ENCODE peak calls at places on chromosomes 16 and 17, in four cellular contexts. One of them, this sample, is unnamed.
A peak's percentile ranks its signal among the peaks of the same experiment; 100 is the strongest.

GRCh38 chr17:9074106-9074505 is 52.8 kb downstream of the NTN1 start:
- DNase-seq in HepG2: no peak
- DNase-seq in K562: no peak
- DNase-seq in WTC11: no peak
- DNase-seq in this sample: no peak

GRCh38 chr17:43092891-43093290 is 32.3 kb downstream of the BRCA1 start:
- DNase-seq in K562: no peak
- DNase-seq in WTC11: no peak
- DNase-seq in HepG2: no peak
- DNase-seq in this sample: no peak

GRCh38 chr16:23448392-23448791 is 4.6 kb downstream of the COG7 start:
- DNase-seq in WTC11: no peak
- DNase-seq in K562: no peak
- DNase-seq in HepG2: no peak
- DNase-seq in this sample: no peak

GRCh38 chr17:58913971-58914769 is 158.5 kb downstream of the PPM1E start:
- DNase-seq in K562: no peak
- DNase-seq in HepG2: no peak
- DNase-seq in WTC11: no peak
- DNase-seq in this sample: no peak

GRCh38 chr17:61208301-61209098 is 191.1 kb upstream of the TBX2 start:
- DNase-seq in HepG2: no peak
- DNase-seq in WTC11: no peak
- DNase-seq in K562: no peak
- DNase-seq in this sample: no peak

GRCh38 chr17:74514632-74515035 is 16.6 kb downstream of the CD300LB start:
- DNase-seq in WTC11: no peak
- DNase-seq in K562: peak; percentile 9
- DNase-seq in HepG2: no peak
- DNase-seq in this sample: peak; percentile 14

GRCh38 chr17:30780343-30780742 is 44.1 kb downstream of the CRLF3 start:
- DNase-seq in K562: no peak
- DNase-seq in HepG2: no peak
- DNase-seq in WTC11: no peak
- DNase-seq in this sample: no peak

GRCh38 chr17:29048440-29049360 is 5.8 kb downstream of the PIPOX start:
- DNase-seq in K562: no peak
- DNase-seq in WTC11: no peak
- DNase-seq in HepG2: no peak
- DNase-seq in this sample: no peak

GRCh38 chr16:88856122-88856827 is 472 bp downstream of the GALNS start:
- DNase-seq in WTC11: peak; percentile 55
- DNase-seq in K562: no peak
- DNase-seq in HepG2: no peak
- DNase-seq in this sample: no peak

GRCh38 chr17:76597156-76598003 is 11.7 kb upstream of the ST6GALNAC2 start:
- DNase-seq in WTC11: no peak
- DNase-seq in HepG2: peak; percentile 64
- DNase-seq in K562: no peak
- DNase-seq in this sample: no peak

GRCh38 chr17:67531291-67531690 is 154.2 kb downstream of the PITPNC1 start:
- DNase-seq in K562: no peak
- DNase-seq in HepG2: no peak
- DNase-seq in WTC11: peak; percentile 30
- DNase-seq in this sample: no peak

GRCh38 chr17:78133179-78133951 is 2.8 kb downstream of the TMC8 start:
- DNase-seq in HepG2: no peak
- DNase-seq in WTC11: no peak
- DNase-seq in K562: no peak
- DNase-seq in this sample: no peak

GRCh38 chr17:73759324-73760185 is 115.3 kb upstream of the SDK2 start:
- DNase-seq in HepG2: no peak
- DNase-seq in WTC11: no peak
- DNase-seq in K562: no peak
- DNase-seq in this sample: no peak

GRCh38 chr17:72702136-72702735 is 390.3 kb downstream of the SLC39A11 start:
- DNase-seq in HepG2: peak; percentile 91
- DNase-seq in WTC11: no peak
- DNase-seq in K562: no peak
- DNase-seq in this sample: no peak

GRCh38 chr17:57257911-57258885 is 1.9 kb downstream of the MSI2 start:
- DNase-seq in WTC11: peak; percentile 25
- DNase-seq in K562: no peak
- DNase-seq in HepG2: peak; percentile 39
- DNase-seq in this sample: no peak

GRCh38 chr16:78844028-78844427 is 744.6 kb downstream of the WWOX start:
- DNase-seq in K562: no peak
- DNase-seq in WTC11: no peak
- DNase-seq in HepG2: no peak
- DNase-seq in this sample: peak; percentile 9

GRCh38 chr17:34542700-34543336 is 36.6 kb upstream of the TMEM132E start:
- DNase-seq in HepG2: no peak
- DNase-seq in K562: peak; percentile 43
- DNase-seq in WTC11: peak; percentile 73
- DNase-seq in this sample: peak; percentile 22

GRCh38 chr17:76747716-76748360 is 9.9 kb downstream of the MFSD11 start:
- DNase-seq in HepG2: no peak
- DNase-seq in K562: no peak
- DNase-seq in WTC11: no peak
- DNase-seq in this sample: no peak

GRCh38 chr17:1509255-1509943 is 7.0 kb downstream of the INPP5K start:
- DNase-seq in HepG2: peak; percentile 74
- DNase-seq in WTC11: no peak
- DNase-seq in K562: no peak
- DNase-seq in this sample: no peak
- TF ChIP-seq ELF4 in HepG2: no peak
- TF ChIP-seq ELF4 in WTC11: no peak
- TF ChIP-seq ELF4 in K562: no peak
- TF ChIP-seq ELF4 in this sample: no peak

GRCh38 chr16:59878999-59879398 is 1144.9 kb upstream of the GOT2 start:
- DNase-seq in HepG2: no peak
- DNase-seq in WTC11: no peak
- DNase-seq in K562: no peak
- DNase-seq in this sample: no peak
- TF ChIP-seq ELF4 in HepG2: no peak
- TF ChIP-seq ELF4 in WTC11: no peak
- TF ChIP-seq ELF4 in K562: no peak
- TF ChIP-seq ELF4 in this sample: no peak

GRCh38 chr16:24635900-24636610 is 93.4 kb upstream of the TNRC6A start:
- DNase-seq in HepG2: no peak
- DNase-seq in K562: no peak
- DNase-seq in WTC11: no peak
- DNase-seq in this sample: no peak
- TF ChIP-seq ELF4 in HepG2: no peak
- TF ChIP-seq ELF4 in K562: no peak
- TF ChIP-seq ELF4 in WTC11: no peak
- TF ChIP-seq ELF4 in this sample: no peak

DNA sequence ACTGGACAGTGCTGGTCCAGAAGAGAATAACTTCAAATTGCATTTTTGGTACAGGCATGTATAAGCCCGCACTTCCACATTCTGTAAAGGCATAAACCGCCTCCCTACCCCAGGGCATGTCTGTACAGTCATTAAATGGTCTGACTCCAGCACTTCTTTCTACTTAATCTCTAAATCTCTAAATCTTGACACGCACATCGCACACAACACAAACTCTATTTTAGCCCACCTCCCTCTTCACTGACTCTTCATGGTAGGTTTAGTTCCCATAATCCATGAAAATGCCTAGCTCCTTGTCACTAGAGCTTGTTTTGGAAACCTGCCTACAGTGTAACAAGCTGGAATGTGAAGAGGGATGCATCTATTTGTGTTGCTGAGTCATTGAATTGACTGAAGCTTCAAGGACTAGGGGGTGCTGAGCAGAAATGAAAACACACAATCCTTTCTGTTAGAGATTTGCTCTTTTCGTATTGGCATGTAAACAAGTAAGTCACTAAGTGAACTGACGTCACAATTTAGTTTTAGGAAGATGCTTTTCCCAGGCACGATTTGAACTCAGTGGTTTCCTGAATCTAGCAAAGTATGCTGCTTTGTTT is 1.6 kb upstream of the DUSP14 start:
- DNase-seq in K562: peak; percentile 46
- DNase-seq in HepG2: peak; percentile 98
- DNase-seq in WTC11: no peak
- DNase-seq in this sample: peak; percentile 11
- TF ChIP-seq ELF4 in K562: no peak
- TF ChIP-seq ELF4 in HepG2: no peak
- TF ChIP-seq ELF4 in WTC11: no peak
- TF ChIP-seq ELF4 in this sample: no peak

GRCh38 chr17:2041561-2042354 is at the start of gene OVCA2:
- DNase-seq in HepG2: peak; percentile 80
- DNase-seq in WTC11: peak; percentile 97
- DNase-seq in K562: peak; percentile 94
- DNase-seq in this sample: peak; percentile 96

GRCh38 chr17:2044263-2044894 is 2.6 kb downstream of the OVCA2 start:
- DNase-seq in K562: no peak
- DNase-seq in HepG2: no peak
- DNase-seq in WTC11: no peak
- DNase-seq in this sample: no peak

GRCh38 chr17:2043785-2044184 is 2.0 kb downstream of the OVCA2 start:
- DNase-seq in K562: no peak
- DNase-seq in HepG2: no peak
- DNase-seq in WTC11: no peak
- DNase-seq in this sample: no peak

GRCh38 chr17:2040942-2041560 is 771 bp upstream of the OVCA2 start:
- DNase-seq in K562: no peak
- DNase-seq in HepG2: no peak
- DNase-seq in WTC11: no peak
- DNase-seq in this sample: no peak

GRCh38 chr17:2042355-2042929 is 620 bp downstream of the OVCA2 start:
- DNase-seq in WTC11: no peak
- DNase-seq in K562: peak; percentile 42
- DNase-seq in HepG2: no peak
- DNase-seq in this sample: peak; percentile 34
- TF ChIP-seq ELF4 in WTC11: no peak
- TF ChIP-seq ELF4 in K562: peak; percentile 16
- TF ChIP-seq ELF4 in HepG2: no peak
- TF ChIP-seq ELF4 in this sample: no peak

DNA sequence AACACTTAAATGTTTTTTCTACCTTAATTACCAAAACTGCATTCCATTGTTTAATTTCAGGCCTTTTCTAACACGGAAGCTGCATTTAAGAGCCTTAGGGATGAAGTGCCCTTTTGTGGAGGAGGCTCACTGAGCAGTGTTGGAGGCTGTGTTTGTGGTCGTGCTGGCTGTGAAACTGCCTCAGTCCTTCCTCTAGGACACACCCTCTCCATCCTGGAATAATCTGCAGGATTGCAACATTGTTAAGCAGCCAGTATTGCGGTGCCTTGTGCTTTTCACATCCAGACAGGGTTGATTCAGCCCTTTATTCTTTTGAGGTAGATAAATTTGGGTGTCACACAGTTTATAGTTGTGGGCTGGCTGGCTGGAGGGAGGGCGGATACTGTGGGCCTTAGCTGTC is 141.6 kb downstream of the CDRT15L2 start:
- DNase-seq in K562: no peak
- DNase-seq in WTC11: no peak
- DNase-seq in HepG2: no peak
- DNase-seq in this sample: no peak
- TF ChIP-seq ELF4 in K562: no peak
- TF ChIP-seq ELF4 in WTC11: no peak
- TF ChIP-seq ELF4 in HepG2: no peak
- TF ChIP-seq ELF4 in this sample: no peak

GRCh38 chr17:40349477-40350409 is 14.8 kb downstream of the GJD3 start:
- DNase-seq in WTC11: no peak
- DNase-seq in HepG2: no peak
- DNase-seq in K562: no peak
- DNase-seq in this sample: no peak
- TF ChIP-seq ELF4 in WTC11: no peak
- TF ChIP-seq ELF4 in HepG2: no peak
- TF ChIP-seq ELF4 in K562: no peak
- TF ChIP-seq ELF4 in this sample: no peak

DNA sequence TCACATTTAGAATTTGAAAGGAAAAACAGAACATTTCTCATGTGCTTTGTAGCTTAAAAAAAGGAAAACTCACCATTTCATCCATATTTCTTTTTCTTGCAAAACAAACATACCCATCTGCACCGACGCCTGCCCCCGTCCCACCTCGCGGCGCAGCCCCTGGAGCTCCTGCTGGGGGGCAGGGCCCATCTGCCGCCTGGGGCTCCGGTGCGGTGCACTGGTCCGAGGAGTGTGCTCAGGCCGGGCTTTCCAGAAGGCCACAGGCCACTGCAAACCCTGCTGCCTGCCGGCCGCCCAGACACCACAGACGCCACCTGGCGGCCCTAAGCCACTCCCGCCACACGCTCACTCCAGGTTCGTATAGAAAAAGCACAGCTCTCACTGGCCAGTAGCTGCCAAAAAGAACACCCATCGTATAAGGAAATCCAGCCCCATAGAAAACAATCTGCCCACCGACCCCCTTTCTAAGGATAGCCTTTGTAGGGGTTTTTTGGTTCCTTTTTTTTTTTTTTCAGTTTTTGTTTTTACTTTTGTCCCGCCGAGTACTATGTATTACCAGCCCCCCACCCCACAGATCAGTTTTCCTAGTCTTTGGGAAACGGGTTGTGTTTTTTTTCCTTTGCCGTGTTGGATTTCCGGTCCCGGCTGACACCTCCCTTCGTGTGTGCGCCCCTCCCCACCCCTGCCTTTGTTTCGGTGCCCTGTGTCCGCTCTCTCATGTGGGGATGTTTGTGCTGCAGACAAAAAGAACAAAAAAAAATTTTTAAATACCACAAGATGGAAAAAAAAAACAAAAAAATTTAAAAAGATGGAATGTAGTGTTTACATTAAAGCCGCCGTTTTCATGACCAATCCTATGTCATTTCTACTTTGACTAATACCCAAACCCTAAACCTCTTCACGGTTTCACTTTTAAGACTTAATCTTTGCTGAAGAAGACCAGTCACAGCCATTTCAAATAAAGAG is 68.8 kb downstream of the AMFR start:
- DNase-seq in K562: peak; percentile 88
- DNase-seq in HepG2: peak; percentile 84
- DNase-seq in WTC11: peak; percentile 87
- DNase-seq in this sample: peak; percentile 90
- TF ChIP-seq ELF4 in K562: no peak
- TF ChIP-seq ELF4 in HepG2: no peak
- TF ChIP-seq ELF4 in WTC11: no peak
- TF ChIP-seq ELF4 in this sample: no peak

GRCh38 chr16:83615981-83616380 is 191.8 kb upstream of the HSBP1 start:
- DNase-seq in HepG2: no peak
- DNase-seq in K562: no peak
- DNase-seq in WTC11: no peak
- DNase-seq in this sample: no peak
- TF ChIP-seq ELF4 in HepG2: no peak
- TF ChIP-seq ELF4 in K562: no peak
- TF ChIP-seq ELF4 in WTC11: no peak
- TF ChIP-seq ELF4 in this sample: no peak

This sample was measured in HEK293T.